ENCODE peak calls at places on chromosomes 16 and 17, in ten cellular contexts. N is OCI-LY7, O is ascending aorta, B is cardiac muscle cell, F is psoas muscle, V is AG04450, M is fibroblast of lung, X is fibroblast of mammary gland, Y is stomach, Z is tibial nerve. U is an unnamed sample.
A peak's percentile ranks its signal among the peaks of the same experiment; 100 is the strongest.

GRCh38 chr16:58644765-58645487 is 15.3 kb upstream of the CNOT1 start:
- DNase-seq in N (no peak), O (no peak), B (no peak), F (no peak), V (no peak), M (no peak), X (no peak), Y (no peak), Z (no peak), U (no peak)

GRCh38 chr17:79745641-79746105 is 14.9 kb downstream of the ENPP7 start:
- DNase-seq in N (no peak), O (no peak), B (no peak), F (no peak), V (no peak), M (no peak), X (no peak), Y (no peak), Z (no peak), U (no peak)

GRCh38 chr17:66416207-66416940 is 114.0 kb downstream of the PRKCA start:
- DNase-seq in N (no peak), O (no peak), B (no peak), F (no peak), V (no peak), M (no peak), X (no peak), Y (no peak), Z (no peak), U (no peak)

GRCh38 chr17:11874756-11875155 is 122.5 kb downstream of the ZNF18 start:
- DNase-seq in N (no peak), O (no peak), B (no peak), F (no peak), V (no peak), M (no peak), X (no peak), Y (no peak), Z (no peak), U (no peak)

GRCh38 chr17:73470369-73470768 is 158.6 kb upstream of the CDC42EP4 start:
- DNase-seq in N (no peak), O (no peak), B (no peak), F (no peak), V (no peak), M (no peak), X (no peak), Y (no peak), Z (no peak), U (no peak)

GRCh38 chr17:73797594-73798110 is 153.4 kb upstream of the SDK2 start:
- DNase-seq in N (no peak), O (no peak), B (no peak), F (no peak), V (no peak), M (no peak), X (no peak), Y (no peak), Z (no peak), U (no peak)

GRCh38 chr17:40303009-40303657 is 5.8 kb upstream of the RARA start:
- DNase-seq in N (peak; percentile 60), O (no peak), B (peak; percentile 83), F (no peak), V (peak; percentile 57), M (peak; percentile 59), X (peak; percentile 79), Y (peak; percentile 54), Z (no peak), U (no peak)

GRCh38 chr17:71080937-71081336 is 911.6 kb downstream of the KCNJ2 start:
- DNase-seq in N (no peak), O (no peak), B (no peak), F (no peak), V (no peak), M (no peak), X (no peak), Y (no peak), Z (no peak), U (no peak)

GRCh38 chr16:14372471-14372870 is 257.6 kb downstream of the PARN start:
- DNase-seq in N (peak; percentile 41), O (no peak), B (no peak), F (no peak), V (no peak), M (no peak), X (no peak), Y (no peak), Z (no peak), U (no peak)

GRCh38 chr16:30382398-30383015 is at the start of gene SEPTIN1:
- DNase-seq in N (peak; percentile 88), O (no peak), B (no peak), F (no peak), V (no peak), M (no peak), X (no peak), Y (no peak), Z (no peak), U (no peak)

GRCh38 chr16:49652441-49653175 is 203.3 kb downstream of the ZNF423 start:
- DNase-seq in N (no peak), O (no peak), B (peak; percentile 84), F (peak; percentile 69), V (no peak), M (peak; percentile 87), X (peak; percentile 89), Y (no peak), Z (peak; percentile 57), U (no peak)

GRCh38 chr16:86975445-86975844 is 341.7 kb downstream of the C16orf95 start:
- DNase-seq in N (peak; percentile 33), O (peak; percentile 45), B (peak; percentile 93), F (no peak), V (peak; percentile 89), M (peak; percentile 98), X (peak; percentile 95), Y (no peak), Z (no peak), U (no peak)

GRCh38 chr17:38591759-38592241 is 14.0 kb downstream of the SRCIN1 start:
- DNase-seq in N (no peak), O (no peak), B (peak; percentile 43), F (no peak), V (no peak), M (peak; percentile 43), X (no peak), Y (no peak), Z (no peak), U (no peak)

GRCh38 chr17:28727727-28728363 is 743 bp upstream of the NEK8 start:
- DNase-seq in N (peak; percentile 87), O (no peak), B (peak; percentile 34), F (peak; percentile 41), V (no peak), M (peak; percentile 51), X (no peak), Y (peak; percentile 72), Z (no peak), U (peak; percentile 93)

GRCh38 chr17:21250719-21251305 is 2.4 kb downstream of the NATD1 start:
- DNase-seq in N (no peak), O (no peak), B (peak; percentile 11), F (no peak), V (no peak), M (no peak), X (no peak), Y (no peak), Z (no peak), U (no peak)

DNA sequence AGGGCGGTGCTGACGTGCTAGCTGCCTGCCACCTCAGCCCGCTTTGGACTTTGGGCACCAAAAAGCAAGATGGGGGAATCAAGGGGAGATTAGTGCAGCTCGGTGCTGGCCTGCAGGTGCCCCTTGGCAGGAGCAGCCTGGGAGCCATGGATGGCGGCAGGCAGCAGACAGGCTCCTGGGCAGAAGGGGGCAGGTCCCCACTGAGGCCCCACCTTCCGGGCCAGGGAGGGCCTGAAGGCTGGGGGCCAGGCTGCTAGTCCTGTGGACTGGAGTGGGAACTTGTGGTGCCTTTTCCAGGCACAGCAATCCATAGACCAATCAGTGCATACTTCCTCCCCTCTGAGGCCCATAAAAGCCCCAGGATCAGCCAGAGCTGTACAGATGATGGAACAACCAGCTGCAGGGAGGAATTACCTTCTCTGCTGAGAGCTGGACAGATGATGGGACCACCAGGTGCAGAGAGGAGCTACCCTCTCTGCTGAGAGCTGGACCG is 64.0 kb downstream of the USP32 start:
- DNase-seq in N (no peak), O (no peak), B (no peak), F (no peak), V (no peak), M (no peak), X (no peak), Y (no peak), Z (no peak), U (no peak)
- H3K4me3 ChIP-seq in N (no peak overlapping the region), O (no peak overlapping the region), B (no peak overlapping the region), F (no peak overlapping the region), V (no peak overlapping the region), M (no peak overlapping the region), X (no peak overlapping the region), Y (no peak overlapping the region), Z (no peak overlapping the region), U (no peak overlapping the region)

GRCh38 chr16:17251496-17251895 is 219.3 kb downstream of the XYLT1 start:
- DNase-seq in N (peak; percentile 73), O (no peak), B (no peak), F (no peak), V (no peak), M (no peak), X (no peak), Y (no peak), Z (no peak), U (no peak)
- TF ChIP-seq CTCF in N (peak; percentile 69), O (no peak), B (no peak), F (no peak), V (no peak), M (no peak), X (no peak), Y (no peak), Z (no peak), U (no peak)

GRCh38 chr16:68358951-68359350 is 48.1 kb downstream of the PRMT7 start:
- DNase-seq in N (no peak), O (no peak), B (no peak), F (no peak), V (no peak), M (no peak), X (no peak), Y (no peak), Z (no peak), U (no peak)
- H3K4me3 ChIP-seq in N (no peak overlapping the region), O (no peak overlapping the region), B (no peak overlapping the region), F (no peak overlapping the region), V (no peak overlapping the region), M (no peak overlapping the region), X (no peak overlapping the region), Y (no peak overlapping the region), Z (no peak overlapping the region), U (no peak overlapping the region)

GRCh38 chr17:78490673-78491072 is 86.5 kb downstream of the DNAH17 start:
- DNase-seq in N (no peak), O (no peak), B (no peak), F (no peak), V (no peak), M (no peak), X (no peak), Y (no peak), Z (no peak), U (no peak)

GRCh38 chr17:78493455-78494188 is 83.6 kb downstream of the DNAH17 start:
- DNase-seq in N (no peak), O (no peak), B (no peak), F (no peak), V (no peak), M (no peak), X (no peak), Y (no peak), Z (no peak), U (no peak)

GRCh38 chr17:78490156-78490555 is 87.0 kb downstream of the DNAH17 start:
- DNase-seq in N (no peak), O (no peak), B (no peak), F (no peak), V (no peak), M (no peak), X (no peak), Y (peak; percentile 35), Z (no peak), U (no peak)

GRCh38 chr17:78492116-78492799 is 84.9 kb downstream of the DNAH17 start:
- DNase-seq in N (no peak), O (no peak), B (no peak), F (no peak), V (no peak), M (no peak), X (no peak), Y (no peak), Z (no peak), U (no peak)

GRCh38 chr17:78491236-78492115 is 85.7 kb downstream of the DNAH17 start:
- DNase-seq in N (no peak), O (no peak), B (no peak), F (no peak), V (no peak), M (no peak), X (no peak), Y (no peak), Z (no peak), U (no peak)
- TF ChIP-seq CTCF in N (no peak), O (no peak), B (no peak), F (no peak), V (no peak), M (no peak), X (no peak), Y (no peak), Z (no peak), U (no peak)